ENCODE peak calls at places on chromosome 18, in nine cellular contexts. C, V, M, S, G, F, T, I and H are unnamed samples.

GRCh38 chr18:5197032-5197434 is at the start of gene AKAIN1:
- DNase-seq in V (no peak), C (peak), M (no peak), S (peak), G (peak), F (peak), T (peak), I (peak), H (no peak)

GRCh38 chr18:62759704-62760402 is 44.5 kb downstream of the PHLPP1 start:
- DNase-seq in S (no peak), F (no peak), V (no peak), T (no peak), I (no peak), G (no peak), M (no peak), C (no peak), H (no peak)

GRCh38 chr18:46761054-46761769 is 4.4 kb upstream of the ST8SIA5 start:
- DNase-seq in T (no peak), F (peak), S (no peak), G (no peak), I (no peak), C (no peak), M (no peak), V (no peak), H (no peak)

GRCh38 chr18:59669872-59670657 is 27.2 kb downstream of the CCBE1 start:
- DNase-seq in I (no peak), S (no peak), T (no peak), M (no peak), F (no peak), C (no peak), G (no peak), V (peak), H (no peak)

GRCh38 chr18:49865401-49865800 is 52.1 kb upstream of the ACAA2 start:
- DNase-seq in V (no peak), T (no peak), G (no peak), S (no peak), M (no peak), F (no peak), I (no peak), C (no peak), H (no peak)

GRCh38 chr18:33844232-33844631 is 266.2 kb downstream of the ASXL3 start:
- DNase-seq in V (no peak), G (no peak), I (no peak), F (peak), T (no peak), C (no peak), M (no peak), S (no peak), H (no peak)

GRCh38 chr18:13232060-13232917 is 13.7 kb downstream of the LDLRAD4 start:
- DNase-seq in C (no peak), M (no peak), F (no peak), T (no peak), V (peak), I (no peak), G (peak), S (peak), H (peak)

GRCh38 chr18:79898952-79899608 is 52.4 kb downstream of the SLC66A2 start:
- DNase-seq in V (no peak), I (no peak), S (no peak), T (peak), G (peak), M (no peak), C (no peak), F (no peak), H (no peak)

GRCh38 chr18:62187543-62188378 is 706 bp downstream of the RELCH start:
- DNase-seq in S (peak), V (no peak), G (peak), C (no peak), M (no peak), I (peak), T (no peak), F (peak), H (peak)

GRCh38 chr18:78242307-78242643 is 737.3 kb upstream of the SALL3 start:
- DNase-seq in M (no peak), V (peak), F (no peak), S (no peak), I (no peak), C (no peak), G (no peak), T (no peak), H (peak)

GRCh38 chr18:74834424-74835309 is 237.0 kb downstream of the ZNF407 start:
- DNase-seq in I (no peak), S (no peak), M (no peak), T (no peak), F (no peak), C (no peak), G (no peak), V (no peak), H (no peak)

GRCh38 chr18:56615738-56616520 is 22.5 kb downstream of the TXNL1 start:
- DNase-seq in F (no peak), I (no peak), G (no peak), C (no peak), T (no peak), S (no peak), M (no peak), V (no peak), H (no peak)

GRCh38 chr18:58180738-58181353 is 136.8 kb downstream of the NEDD4L start:
- DNase-seq in S (no peak), T (peak), C (peak), G (peak), I (peak), M (peak), F (peak), V (no peak), H (no peak)

GRCh38 chr18:76932026-76932819 is 109.9 kb downstream of the ZNF236 start:
- DNase-seq in G (no peak), F (no peak), M (no peak), I (no peak), T (no peak), S (peak), V (no peak), C (no peak), H (peak)

GRCh38 chr18:75005622-75006021 is 203.3 kb downstream of the PTGR3 start:
- DNase-seq in V (no peak), F (no peak), G (no peak), T (peak), I (no peak), M (no peak), C (no peak), S (peak), H (no peak)

GRCh38 chr18:9330419-9330818 is 4.2 kb upstream of the TWSG1 start:
- DNase-seq in S (no peak), M (no peak), V (no peak), F (no peak), C (no peak), T (no peak), G (no peak), I (no peak), H (no peak)

GRCh38 chr18:55421612-55422381 is 166.2 kb downstream of the TCF4 start:
- DNase-seq in G (no peak), I (no peak), M (no peak), T (peak), C (no peak), F (no peak), S (no peak), V (no peak), H (no peak)

GRCh38 chr18:28039078-28039477 is 137.9 kb downstream of the CDH2 start:
- DNase-seq in I (no peak), T (no peak), V (no peak), M (no peak), C (no peak), G (no peak), S (no peak), F (no peak), H (no peak)

GRCh38 chr18:50104421-50104820 is 90.5 kb downstream of the MYO5B start:
- DNase-seq in S (no peak), I (no peak), M (no peak), C (no peak), T (no peak), G (no peak), V (no peak), F (no peak), H (no peak)